ENCODE peak calls at places on chromosomes 4 and X, in four cellular contexts. U, W, O and Y are unnamed samples.

GRCh38 chr4:141356936-141357335 is 136.2 kb downstream of the ZNF330 start:
- DNase-seq in U (no peak), W (no peak), O (no peak), Y (no peak)

GRCh38 chr4:97235516-97235915 is 907.8 kb downstream of the STPG2 start:
- DNase-seq in U (no peak), W (no peak), O (no peak), Y (no peak)

GRCh38 chr4:168475745-168476144 is 4.5 kb downstream of the DDX60L start:
- DNase-seq in U (no peak), W (peak; percentile 25), O (no peak), Y (no peak)

GRCh38 chrX:71320126-71320525 is 18.6 kb downstream of the ITGB1BP2 start:
- DNase-seq in U (no peak), W (peak; percentile 55), O (no peak), Y (no peak)

GRCh38 chr4:105140684-105141490 is 5.8 kb upstream of the TET2 start:
- DNase-seq in U (no peak), W (peak; percentile 59), O (peak; percentile 33), Y (no peak)

GRCh38 chr4:4673070-4673469 is 131.2 kb upstream of the STX18 start:
- DNase-seq in U (no peak), W (peak; percentile 56), O (no peak), Y (no peak)

GRCh38 chrX:20066968-20067708 is 49.6 kb downstream of the MAP7D2 start:
- DNase-seq in U (peak; percentile 10), W (peak; percentile 67), O (peak; percentile 1), Y (no peak)

GRCh38 chr4:128061566-128062536 is 739 bp downstream of the LARP1B start:
- DNase-seq in U (no peak), W (peak; percentile 70), O (peak; percentile 46), Y (peak; percentile 16)

GRCh38 chr4:87973283-87974169 is 2.0 kb upstream of the SPP1 start:
- DNase-seq in U (peak; percentile 10), W (peak; percentile 66), O (peak; percentile 13), Y (peak; percentile 89)

GRCh38 chr4:56641494-56642051 is 39.5 kb downstream of the HOPX start:
- DNase-seq in U (peak; percentile 41), W (no peak), O (no peak), Y (peak; percentile 72)

GRCh38 chr4:67520141-67520540 is 25.2 kb downstream of the CENPC start:
- DNase-seq in U (no peak), W (no peak), O (no peak), Y (no peak)

GRCh38 chrX:132610536-132610935 is 121.7 kb upstream of the MBNL3 start:
- DNase-seq in U (no peak), W (no peak), O (no peak), Y (no peak)

GRCh38 chr4:147110473-147110872 is 164.8 kb upstream of the TTC29 start:
- DNase-seq in U (no peak), W (no peak), O (no peak), Y (no peak)

GRCh38 chr4:89572224-89572858 is 264.6 kb downstream of the SNCA start:
- DNase-seq in U (no peak), W (no peak), O (no peak), Y (no peak)

GRCh38 chr4:24657768-24658617 is 73.6 kb upstream of the DHX15 start:
- DNase-seq in U (no peak), W (peak; percentile 81), O (no peak), Y (no peak)

GRCh38 chrX:29231800-29232199 is 644.6 kb downstream of the IL1RAPL1 start:
- DNase-seq in U (no peak), W (no peak), O (no peak), Y (no peak)

GRCh38 chr4:86965019-86965976 is 30.5 kb downstream of the AFF1 start:
- DNase-seq in U (no peak), W (no peak), O (no peak), Y (no peak)

GRCh38 chr4:3854661-3855060 is 88.5 kb downstream of the ADRA2C start:
- DNase-seq in U (no peak), W (no peak), O (no peak), Y (no peak)

GRCh38 chr4:47238697-47239096 is 207.3 kb downstream of the GABRB1 start:
- DNase-seq in U (no peak), W (no peak), O (no peak), Y (no peak)

GRCh38 chr4:27791640-27792039 is 931.0 kb downstream of the STIM2 start:
- DNase-seq in U (no peak), W (peak; percentile 62), O (no peak), Y (no peak)

GRCh38 chrX:37697169-37697760 is 11.7 kb downstream of the XK start:
- DNase-seq in U (no peak), W (no peak), O (no peak), Y (no peak)

GRCh38 chr4:172573899-172574298 is 594.7 kb upstream of the GALNT7 start:
- DNase-seq in U (no peak), W (peak; percentile 49), O (no peak), Y (no peak)

GRCh38 chrX:781216-782211 is 150.9 kb downstream of the SHOX start:
- DNase-seq in U (no peak), W (no peak), O (no peak), Y (no peak)

GRCh38 chr4:74121643-74122579 is 22.9 kb upstream of the CXCL2 start:
- DNase-seq in U (no peak), W (peak; percentile 19), O (no peak), Y (no peak)

GRCh38 chr4:143336828-143337599 is at the start of gene GAB1:
- DNase-seq in U (no peak), W (peak; percentile 12), O (no peak), Y (peak; percentile 52)